ENCODE peak calls at places on chromosomes 6 and 20, in ten cellular contexts. B, T, J, U, Q, L, Y, I, V and S are unnamed samples.

GRCh38 chr20:5735845-5736530 is 14.2 kb upstream of the SHLD1 start:
- DNase-seq in B (no peak), T (no peak), J (no peak), U (no peak), Q (no peak), L (peak; percentile 16), Y (no peak), I (no peak), V (no peak), S (no peak)

GRCh38 chr6:162709431-162709830 is 18.1 kb downstream of the PRKN start:
- DNase-seq in B (no peak), T (no peak), J (no peak), U (no peak), Q (no peak), L (no peak), Y (no peak), I (no peak), V (no peak), S (no peak)

GRCh38 chr6:24933868-24934401 is 1.8 kb downstream of the RIPOR2 start:
- DNase-seq in B (no peak), T (peak; percentile 61), J (peak; percentile 36), U (no peak), Q (no peak), L (no peak), Y (no peak), I (no peak), V (peak; percentile 16), S (no peak)

GRCh38 chr6:133646021-133646682 is 242.8 kb upstream of the TCF21 start:
- DNase-seq in B (no peak), T (no peak), J (peak; percentile 42), U (peak; percentile 65), Q (no peak), L (no peak), Y (no peak), I (no peak), V (no peak), S (no peak)

GRCh38 chr6:24908555-24908954 is 27.2 kb downstream of the RIPOR2 start:
- DNase-seq in B (no peak), T (no peak), J (no peak), U (no peak), Q (no peak), L (no peak), Y (no peak), I (no peak), V (no peak), S (peak; percentile 45)

GRCh38 chr6:51626391-51626790 is 461.0 kb downstream of the PKHD1 start:
- DNase-seq in B (no peak), T (no peak), J (no peak), U (no peak), Q (no peak), L (no peak), Y (no peak), I (no peak), V (no peak), S (no peak)

GRCh38 chr20:50191566-50192363 is 1.1 kb downstream of the CEBPB start:
- DNase-seq in B (peak; percentile 53), T (peak; percentile 63), J (peak; percentile 76), U (no peak), Q (no peak), L (no peak), Y (peak; percentile 81), I (peak; percentile 84), V (peak; percentile 77), S (peak; percentile 51)

GRCh38 chr6:161242779-161243693 is 30.8 kb downstream of the AGPAT4 start:
- DNase-seq in B (peak; percentile 23), T (peak; percentile 64), J (no peak), U (no peak), Q (no peak), L (no peak), Y (no peak), I (no peak), V (no peak), S (no peak)

GRCh38 chr6:101395345-101395744 is 1.8 kb downstream of the GRIK2 start:
- DNase-seq in B (no peak), T (no peak), J (no peak), U (no peak), Q (no peak), L (no peak), Y (no peak), I (no peak), V (no peak), S (no peak)

GRCh38 chr20:63733117-63733516 is 3.3 kb upstream of the LIME1 start:
- DNase-seq in B (no peak), T (no peak), J (no peak), U (no peak), Q (no peak), L (no peak), Y (no peak), I (peak; percentile 15), V (no peak), S (no peak)

GRCh38 chr20:44615876-44616603 is 33.7 kb downstream of the PKIG start:
- DNase-seq in B (peak; percentile 73), T (no peak), J (no peak), U (no peak), Q (no peak), L (no peak), Y (no peak), I (no peak), V (no peak), S (no peak)

GRCh38 chr20:51402201-51402600 is 140.3 kb downstream of the NFATC2 start:
- DNase-seq in B (no peak), T (no peak), J (no peak), U (no peak), Q (peak; percentile 39), L (no peak), Y (no peak), I (no peak), V (no peak), S (no peak)

GRCh38 chr6:35708585-35708984 is 19.9 kb upstream of the FKBP5 start:
- DNase-seq in B (no peak), T (no peak), J (no peak), U (no peak), Q (no peak), L (no peak), Y (no peak), I (no peak), V (no peak), S (no peak)

GRCh38 chr6:12865782-12866181 is 149.2 kb downstream of the PHACTR1 start:
- DNase-seq in B (no peak), T (no peak), J (no peak), U (no peak), Q (no peak), L (no peak), Y (no peak), I (no peak), V (no peak), S (no peak)

GRCh38 chr6:106508836-106509235 is 120.5 kb downstream of the RTN4IP1 start:
- DNase-seq in B (no peak), T (no peak), J (no peak), U (no peak), Q (no peak), L (no peak), Y (no peak), I (no peak), V (no peak), S (no peak)

GRCh38 chr6:31272431-31272830 is 539 bp upstream of the HLA-C start:
- DNase-seq in B (no peak), T (no peak), J (peak; percentile 22), U (no peak), Q (no peak), L (no peak), Y (no peak), I (no peak), V (no peak), S (no peak)

GRCh38 chr6:139927236-139927635 is 552.8 kb upstream of the CITED2 start:
- DNase-seq in B (no peak), T (no peak), J (no peak), U (no peak), Q (peak; percentile 57), L (no peak), Y (peak; percentile 11), I (peak; percentile 18), V (no peak), S (no peak)

GRCh38 chr20:40754372-40754943 is 65.4 kb upstream of the MAFB start:
- DNase-seq in B (peak; percentile 52), T (no peak), J (no peak), U (no peak), Q (no peak), L (peak; percentile 61), Y (no peak), I (no peak), V (no peak), S (peak; percentile 15)

GRCh38 chr20:50567860-50568548 is 57.8 kb downstream of the PTPN1 start:
- DNase-seq in B (no peak), T (no peak), J (no peak), U (no peak), Q (no peak), L (no peak), Y (no peak), I (no peak), V (no peak), S (no peak)

GRCh38 chr6:5325173-5325572 is 63.9 kb downstream of the FARS2 start:
- DNase-seq in B (no peak), T (no peak), J (no peak), U (no peak), Q (no peak), L (no peak), Y (no peak), I (no peak), V (no peak), S (no peak)
- TF ChIP-seq CTCF in B (no peak), T (no peak), J (no peak), U (no peak), Q (no peak), L (no peak), Y (no peak), I (no peak), V (no peak), S (no peak)

GRCh38 chr20:36481380-36482043 is 59.8 kb upstream of the MYL9 start:
- DNase-seq in B (peak; percentile 29), T (no peak), J (no peak), U (no peak), Q (no peak), L (no peak), Y (no peak), I (no peak), V (no peak), S (no peak)
- TF ChIP-seq CTCF in B (peak; percentile 27), T (no peak), J (no peak), U (no peak), Q (no peak), L (no peak), Y (no peak), I (no peak), V (peak; percentile 32), S (no peak)

DNA sequence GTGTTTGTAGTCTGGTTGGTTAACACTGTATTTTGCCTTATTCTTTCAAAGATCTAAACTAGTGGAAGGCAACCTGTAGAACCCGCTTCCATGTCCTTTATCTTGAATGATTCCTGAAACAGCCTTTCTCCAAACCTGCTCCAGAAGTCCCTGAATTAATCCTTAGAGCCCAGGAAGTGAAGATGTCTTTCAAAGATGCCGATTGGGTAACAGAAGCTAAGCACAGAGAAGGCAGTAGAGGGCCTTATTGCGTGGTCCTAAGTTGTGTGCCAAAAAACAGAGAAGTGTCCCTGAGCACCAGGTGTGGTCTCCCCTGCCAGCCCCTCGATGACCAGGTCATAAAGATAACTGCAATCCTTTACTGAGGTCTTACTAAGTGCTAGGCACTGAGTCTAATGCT is 19.1 kb upstream of the ZSCAN16 start:
- DNase-seq in B (no peak), T (no peak), J (peak; percentile 6), U (no peak), Q (no peak), L (no peak), Y (peak; percentile 38), I (peak; percentile 24), V (no peak), S (no peak)
- TF ChIP-seq CTCF in B (no peak), T (no peak), J (no peak), U (no peak), Q (no peak), L (no peak), Y (no peak), I (no peak), V (no peak), S (no peak)

GRCh38 chr20:15842872-15843271 is 730.4 kb downstream of the KIF16B start:
- DNase-seq in B (no peak), T (no peak), J (no peak), U (no peak), Q (no peak), L (no peak), Y (peak; percentile 7), I (peak; percentile 9), V (no peak), S (no peak)
- TF ChIP-seq CTCF in B (no peak), T (no peak), J (no peak), U (no peak), Q (no peak), L (peak; percentile 9), Y (peak; percentile 13), I (peak; percentile 50), V (peak; percentile 41), S (no peak)